ENCODE peak calls at places on chromosomes 4 and X, in six cellular contexts. One of them, this sample, is unnamed. For H3K27me3, the result is how much of the 10 kb centered on the place peaks cover.

GRCh38 chr4:101304916-101305315 is 42.4 kb downstream of the PPP3CA start:
- DNase-seq in fibroblast of lung: peak
- DNase-seq in BE2C: no peak
- DNase-seq in adrenal gland: no peak
- DNase-seq in bronchial epithelial cell: no peak
- DNase-seq in CD8-positive, alpha-beta memory T cell: no peak
- DNase-seq in this sample: no peak

GRCh38 chr4:109816082-109816442 is 500 bp downstream of the GAR1 start:
- DNase-seq in fibroblast of lung: no peak
- DNase-seq in BE2C: no peak
- DNase-seq in adrenal gland: peak
- DNase-seq in bronchial epithelial cell: no peak
- DNase-seq in CD8-positive, alpha-beta memory T cell: peak
- DNase-seq in this sample: no peak

GRCh38 chrX:38260231-38260630 is 39.6 kb upstream of the SRPX start:
- DNase-seq in fibroblast of lung: no peak
- DNase-seq in BE2C: peak
- DNase-seq in adrenal gland: no peak
- DNase-seq in bronchial epithelial cell: peak
- DNase-seq in CD8-positive, alpha-beta memory T cell: no peak
- DNase-seq in this sample: peak

GRCh38 chrX:19554786-19555185 is 39.5 kb upstream of the MAP3K15 start:
- DNase-seq in fibroblast of lung: peak
- DNase-seq in BE2C: no peak
- DNase-seq in adrenal gland: peak
- DNase-seq in bronchial epithelial cell: peak
- DNase-seq in CD8-positive, alpha-beta memory T cell: no peak
- DNase-seq in this sample: no peak

GRCh38 chr4:76895619-76896018 is 2.3 kb downstream of the SOWAHB start:
- DNase-seq in fibroblast of lung: no peak
- DNase-seq in BE2C: no peak
- DNase-seq in adrenal gland: no peak
- DNase-seq in bronchial epithelial cell: no peak
- DNase-seq in CD8-positive, alpha-beta memory T cell: no peak
- DNase-seq in this sample: no peak

GRCh38 chr4:76532810-76533209 is 97.8 kb downstream of the SHROOM3 start:
- DNase-seq in fibroblast of lung: no peak
- DNase-seq in BE2C: no peak
- DNase-seq in adrenal gland: no peak
- DNase-seq in bronchial epithelial cell: no peak
- DNase-seq in CD8-positive, alpha-beta memory T cell: no peak
- DNase-seq in this sample: no peak

GRCh38 chr4:81120055-81120454 is 89.5 kb downstream of the BMP3 start:
- DNase-seq in fibroblast of lung: no peak
- DNase-seq in BE2C: no peak
- DNase-seq in adrenal gland: no peak
- DNase-seq in bronchial epithelial cell: no peak
- DNase-seq in CD8-positive, alpha-beta memory T cell: no peak
- DNase-seq in this sample: no peak

GRCh38 chr4:186144596-186145569 is 40.4 kb downstream of the FAM149A start:
- DNase-seq in fibroblast of lung: peak
- DNase-seq in BE2C: peak
- DNase-seq in adrenal gland: peak
- DNase-seq in bronchial epithelial cell: peak
- DNase-seq in CD8-positive, alpha-beta memory T cell: no peak
- DNase-seq in this sample: peak

GRCh38 chrX:105134273-105134672 is 86.2 kb downstream of the TEX13A start:
- DNase-seq in fibroblast of lung: no peak
- DNase-seq in BE2C: no peak
- DNase-seq in adrenal gland: no peak
- DNase-seq in bronchial epithelial cell: no peak
- DNase-seq in CD8-positive, alpha-beta memory T cell: no peak
- DNase-seq in this sample: no peak

DNA sequence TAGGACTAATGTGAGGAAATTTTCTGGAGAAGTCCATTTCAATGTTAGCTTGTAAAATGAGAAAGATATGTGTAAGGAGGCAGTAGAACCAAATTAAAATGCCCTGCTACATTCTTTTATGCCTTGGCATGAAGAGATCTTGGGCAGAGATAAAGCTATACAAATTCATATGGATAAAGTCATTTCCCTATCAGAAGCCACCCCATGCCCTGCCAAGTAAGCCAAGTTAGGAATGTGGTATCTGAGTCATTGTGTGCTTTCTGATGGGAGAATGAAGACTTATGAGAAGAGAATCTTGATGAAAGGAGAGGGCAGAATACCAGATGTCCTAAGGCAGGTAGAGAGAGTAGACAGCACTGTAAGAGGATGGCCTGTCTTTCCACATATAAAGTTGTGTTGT is 83.7 kb downstream of the TEX13A start:
- DNase-seq in fibroblast of lung: no peak
- DNase-seq in BE2C: no peak
- DNase-seq in adrenal gland: no peak
- DNase-seq in bronchial epithelial cell: peak
- DNase-seq in CD8-positive, alpha-beta memory T cell: no peak
- DNase-seq in this sample: no peak
- H3K27me3 ChIP-seq in fibroblast of lung: under half
- H3K27me3 ChIP-seq in BE2C: under half
- H3K27me3 ChIP-seq in adrenal gland: under half
- H3K27me3 ChIP-seq in bronchial epithelial cell: under half
- H3K27me3 ChIP-seq in CD8-positive, alpha-beta memory T cell: under half
- H3K27me3 ChIP-seq in this sample: under half

DNA sequence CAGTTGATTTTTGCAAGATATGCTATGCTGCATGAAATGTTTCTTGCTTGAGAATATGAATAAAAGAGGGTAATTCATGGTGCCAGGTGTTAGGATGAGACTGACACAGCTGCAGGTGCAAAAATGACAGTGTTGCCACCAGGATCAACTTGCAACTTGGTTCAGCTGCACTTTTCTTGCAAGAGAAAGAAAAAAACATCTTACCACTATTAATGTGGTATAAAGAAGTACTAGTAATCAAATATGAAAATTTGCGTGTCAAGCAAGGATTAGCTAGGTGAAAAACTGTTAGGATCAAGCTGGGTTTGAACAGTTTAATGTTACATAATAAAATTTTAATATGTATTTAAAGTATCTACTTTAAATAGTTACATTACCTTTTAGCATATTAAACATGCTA is 49.6 kb downstream of the CHIC2 start:
- DNase-seq in fibroblast of lung: no peak
- DNase-seq in BE2C: no peak
- DNase-seq in adrenal gland: no peak
- DNase-seq in bronchial epithelial cell: no peak
- DNase-seq in CD8-positive, alpha-beta memory T cell: no peak
- DNase-seq in this sample: no peak
- H3K4me3 ChIP-seq in fibroblast of lung: no peak
- H3K4me3 ChIP-seq in BE2C: no peak
- H3K4me3 ChIP-seq in adrenal gland: no peak
- H3K4me3 ChIP-seq in bronchial epithelial cell: no peak
- H3K4me3 ChIP-seq in CD8-positive, alpha-beta memory T cell: no peak
- H3K4me3 ChIP-seq in this sample: no peak

GRCh38 chr4:7390366-7390765 is 44.4 kb downstream of the PSAPL1 start:
- DNase-seq in fibroblast of lung: no peak
- DNase-seq in BE2C: no peak
- DNase-seq in adrenal gland: no peak
- DNase-seq in bronchial epithelial cell: no peak
- DNase-seq in CD8-positive, alpha-beta memory T cell: no peak
- DNase-seq in this sample: no peak
- H3K27me3 ChIP-seq in fibroblast of lung: under half
- H3K27me3 ChIP-seq in BE2C: under half
- H3K27me3 ChIP-seq in adrenal gland: under half
- H3K27me3 ChIP-seq in bronchial epithelial cell: under half
- H3K27me3 ChIP-seq in CD8-positive, alpha-beta memory T cell: under half
- H3K27me3 ChIP-seq in this sample: under half

DNA sequence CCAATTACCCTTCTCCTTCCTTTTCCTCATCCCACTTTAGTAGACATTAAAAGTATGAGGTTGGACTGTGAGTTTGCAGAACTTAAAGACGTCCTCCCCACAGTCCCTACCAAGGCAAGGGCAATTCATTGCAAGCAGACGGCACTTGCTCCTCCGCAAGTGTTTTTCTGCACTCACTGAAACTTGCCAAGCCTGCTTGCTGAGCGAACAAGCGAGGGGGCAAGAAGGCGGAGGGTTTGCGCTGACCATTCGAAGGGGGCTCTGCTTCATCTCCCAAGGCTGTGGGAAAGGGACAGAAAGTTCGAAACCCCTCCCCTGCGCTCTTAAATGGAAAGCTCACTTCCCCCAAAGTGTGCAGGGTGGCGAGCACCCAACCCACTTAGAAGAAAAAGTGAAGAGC is 1.5 kb downstream of the MID1 start:
- DNase-seq in fibroblast of lung: peak
- DNase-seq in BE2C: no peak
- DNase-seq in adrenal gland: no peak
- DNase-seq in bronchial epithelial cell: no peak
- DNase-seq in CD8-positive, alpha-beta memory T cell: no peak
- DNase-seq in this sample: no peak
- H3K4me3 ChIP-seq in fibroblast of lung: peak
- H3K4me3 ChIP-seq in BE2C: peak
- H3K4me3 ChIP-seq in adrenal gland: no peak
- H3K4me3 ChIP-seq in bronchial epithelial cell: peak
- H3K4me3 ChIP-seq in CD8-positive, alpha-beta memory T cell: no peak
- H3K4me3 ChIP-seq in this sample: peak

GRCh38 chr4:153788419-153789276 is at the start of gene SFRP2:
- DNase-seq in fibroblast of lung: no peak
- DNase-seq in BE2C: no peak
- DNase-seq in adrenal gland: no peak
- DNase-seq in bronchial epithelial cell: no peak
- DNase-seq in CD8-positive, alpha-beta memory T cell: no peak
- DNase-seq in this sample: no peak
- H3K27me3 ChIP-seq in fibroblast of lung: under half
- H3K27me3 ChIP-seq in BE2C: half or more
- H3K27me3 ChIP-seq in adrenal gland: half or more
- H3K27me3 ChIP-seq in bronchial epithelial cell: under half
- H3K27me3 ChIP-seq in CD8-positive, alpha-beta memory T cell: under half
- H3K27me3 ChIP-seq in this sample: under half

DNA sequence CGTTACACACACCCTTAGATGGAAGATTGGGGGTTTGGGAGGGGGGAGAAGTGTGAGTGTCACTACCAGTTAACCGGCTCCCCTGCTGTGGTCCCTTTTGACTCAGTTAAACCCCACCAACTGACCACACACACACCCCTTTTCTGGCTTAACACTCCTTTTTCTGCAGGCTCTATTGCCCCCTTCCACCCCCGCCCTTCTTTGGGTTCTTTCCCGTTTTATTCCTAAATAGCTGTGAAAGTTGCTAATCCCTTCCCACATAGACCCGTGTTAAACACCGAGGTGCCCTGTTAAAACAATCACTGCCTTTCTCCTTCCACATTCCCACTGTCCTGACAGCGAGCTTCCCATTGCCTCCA is 3.7 kb upstream of the NR3C2 start:
- DNase-seq in fibroblast of lung: no peak
- DNase-seq in BE2C: no peak
- DNase-seq in adrenal gland: peak
- DNase-seq in bronchial epithelial cell: no peak
- DNase-seq in CD8-positive, alpha-beta memory T cell: peak
- DNase-seq in this sample: no peak
- H3K4me3 ChIP-seq in fibroblast of lung: peak
- H3K4me3 ChIP-seq in BE2C: peak
- H3K4me3 ChIP-seq in adrenal gland: no peak
- H3K4me3 ChIP-seq in bronchial epithelial cell: peak
- H3K4me3 ChIP-seq in CD8-positive, alpha-beta memory T cell: peak
- H3K4me3 ChIP-seq in this sample: peak

This sample was measured in HAP-1.